ENCODE peak calls at places on chromosomes 2 and 18, in four cellular contexts. One of them, this sample, is unnamed.

GRCh38 chr2:119826370-119826961 is 66.7 kb downstream of the PTPN4 start:
- DNase-seq in activated gamma-delta T cell treated with anti-CD3 and anti-CD28 coated beads, Interleukin-2, amount 50 U/mL, for 16 hours: peak; percentile 19
- DNase-seq in CD8-positive, alpha-beta memory T cell: peak; percentile 26
- DNase-seq in NAMALWA: peak; percentile 45
- DNase-seq in this sample: no peak

GRCh38 chr2:47203996-47204395 is 48.9 kb upstream of the STPG4 start:
- DNase-seq in activated gamma-delta T cell treated with anti-CD3 and anti-CD28 coated beads, Interleukin-2, amount 50 U/mL, for 16 hours: no peak
- DNase-seq in CD8-positive, alpha-beta memory T cell: no peak
- DNase-seq in NAMALWA: no peak
- DNase-seq in this sample: no peak

GRCh38 chr2:224038049-224038829 is 847 bp downstream of the SERPINE2 start:
- DNase-seq in activated gamma-delta T cell treated with anti-CD3 and anti-CD28 coated beads, Interleukin-2, amount 50 U/mL, for 16 hours: peak; percentile 11
- DNase-seq in CD8-positive, alpha-beta memory T cell: peak; percentile 16
- DNase-seq in NAMALWA: peak; percentile 10
- DNase-seq in this sample: peak; percentile 61

GRCh38 chr2:168138369-168138768 is 109.0 kb downstream of the STK39 start:
- DNase-seq in activated gamma-delta T cell treated with anti-CD3 and anti-CD28 coated beads, Interleukin-2, amount 50 U/mL, for 16 hours: no peak
- DNase-seq in CD8-positive, alpha-beta memory T cell: no peak
- DNase-seq in NAMALWA: no peak
- DNase-seq in this sample: no peak

GRCh38 chr2:68734176-68734575 is 435 bp upstream of the ARHGAP25 start:
- DNase-seq in activated gamma-delta T cell treated with anti-CD3 and anti-CD28 coated beads, Interleukin-2, amount 50 U/mL, for 16 hours: no peak
- DNase-seq in CD8-positive, alpha-beta memory T cell: no peak
- DNase-seq in NAMALWA: no peak
- DNase-seq in this sample: no peak

GRCh38 chr18:3319894-3320438 is 58.0 kb downstream of the MYL12B start:
- DNase-seq in activated gamma-delta T cell treated with anti-CD3 and anti-CD28 coated beads, Interleukin-2, amount 50 U/mL, for 16 hours: no peak
- DNase-seq in CD8-positive, alpha-beta memory T cell: no peak
- DNase-seq in NAMALWA: no peak
- DNase-seq in this sample: no peak

GRCh38 chr2:107285621-107286303 is 399.8 kb upstream of the ST6GAL2 start:
- DNase-seq in activated gamma-delta T cell treated with anti-CD3 and anti-CD28 coated beads, Interleukin-2, amount 50 U/mL, for 16 hours: no peak
- DNase-seq in CD8-positive, alpha-beta memory T cell: no peak
- DNase-seq in NAMALWA: no peak
- DNase-seq in this sample: no peak

GRCh38 chr2:180205616-180206271 is 198.6 kb upstream of the CWC22 start:
- DNase-seq in activated gamma-delta T cell treated with anti-CD3 and anti-CD28 coated beads, Interleukin-2, amount 50 U/mL, for 16 hours: no peak
- DNase-seq in CD8-positive, alpha-beta memory T cell: no peak
- DNase-seq in NAMALWA: no peak
- DNase-seq in this sample: no peak

GRCh38 chr2:28387082-28387960 is 5.3 kb upstream of the FOSL2 start:
- DNase-seq in activated gamma-delta T cell treated with anti-CD3 and anti-CD28 coated beads, Interleukin-2, amount 50 U/mL, for 16 hours: no peak
- DNase-seq in CD8-positive, alpha-beta memory T cell: no peak
- DNase-seq in NAMALWA: no peak
- DNase-seq in this sample: peak; percentile 31

GRCh38 chr2:23600336-23600735 is 215.4 kb downstream of the KLHL29 start:
- DNase-seq in activated gamma-delta T cell treated with anti-CD3 and anti-CD28 coated beads, Interleukin-2, amount 50 U/mL, for 16 hours: no peak
- DNase-seq in CD8-positive, alpha-beta memory T cell: no peak
- DNase-seq in NAMALWA: no peak
- DNase-seq in this sample: no peak